ENCODE peak calls at places on chromosomes 1 and 21, in seven cellular contexts. W, E, D, T, X, K and O are unnamed samples.

GRCh38 chr1:6385673-6386191 is 7.8 kb downstream of the ACOT7 start:
- DNase-seq in E (peak; percentile 84), D (peak; percentile 83), K (peak; percentile 93), X (peak; percentile 89), T (no peak), W (no peak), O (peak; percentile 31)

GRCh38 chr1:6860401-6860800 is 75.1 kb downstream of the CAMTA1 start:
- DNase-seq in K (no peak), D (no peak), T (no peak), W (no peak), X (peak; percentile 63), E (peak; percentile 67), O (no peak)

GRCh38 chr21:23579573-23579972 is 2027.7 kb downstream of the MRPL39 start:
- DNase-seq in D (no peak), T (no peak), K (no peak), X (no peak), E (no peak), W (no peak), O (no peak)

GRCh38 chr21:16792155-16792554 is 720.7 kb upstream of the CXADR start:
- DNase-seq in D (no peak), T (no peak), E (peak; percentile 51), K (no peak), X (no peak), W (no peak), O (no peak)

GRCh38 chr1:61043010-61043820 is 39.1 kb upstream of the NFIA start:
- DNase-seq in D (peak; percentile 96), T (peak; percentile 95), W (peak; percentile 69), X (peak; percentile 84), K (peak; percentile 88), E (peak; percentile 70), O (peak; percentile 89)

GRCh38 chr1:55870076-55870475 is 654.9 kb upstream of the USP24 start:
- DNase-seq in D (no peak), E (peak; percentile 88), W (no peak), X (no peak), T (no peak), K (no peak), O (no peak)

GRCh38 chr1:39406533-39407478 is 84.6 kb upstream of the BMP8A start:
- DNase-seq in W (no peak), K (no peak), T (no peak), X (peak; percentile 83), E (peak; percentile 45), D (no peak), O (no peak)

GRCh38 chr21:44601596-44602473 is 1.4 kb downstream of the KRTAP10-7 start:
- DNase-seq in K (no peak), T (no peak), X (no peak), W (no peak), D (no peak), E (no peak), O (no peak)

GRCh38 chr1:85330206-85330605 is 53.8 kb upstream of the BCL10 start:
- DNase-seq in E (peak; percentile 86), W (no peak), D (no peak), T (no peak), X (peak; percentile 95), K (no peak), O (no peak)

GRCh38 chr1:50858761-50859160 is 101.3 kb downstream of the FAF1 start:
- DNase-seq in K (no peak), W (no peak), T (no peak), X (no peak), D (no peak), E (no peak), O (no peak)

GRCh38 chr21:41965045-41965444 is 11.2 kb upstream of the C2CD2 start:
- DNase-seq in T (no peak), D (no peak), X (no peak), K (no peak), E (no peak), W (no peak), O (no peak)

GRCh38 chr1:21244986-21245687 is 45.1 kb downstream of the ECE1 start:
- DNase-seq in K (peak; percentile 63), T (no peak), D (peak; percentile 47), X (no peak), W (no peak), E (no peak), O (no peak)

GRCh38 chr1:119676571-119677206 is 28.6 kb upstream of the ZNF697 start:
- DNase-seq in E (peak; percentile 56), X (peak; percentile 60), W (no peak), K (no peak), D (no peak), T (peak; percentile 72), O (no peak)

GRCh38 chr1:21284206-21285137 is 5.8 kb downstream of the ECE1 start:
- DNase-seq in E (no peak), T (no peak), X (no peak), K (no peak), D (no peak), W (peak; percentile 50), O (no peak)

DNA sequence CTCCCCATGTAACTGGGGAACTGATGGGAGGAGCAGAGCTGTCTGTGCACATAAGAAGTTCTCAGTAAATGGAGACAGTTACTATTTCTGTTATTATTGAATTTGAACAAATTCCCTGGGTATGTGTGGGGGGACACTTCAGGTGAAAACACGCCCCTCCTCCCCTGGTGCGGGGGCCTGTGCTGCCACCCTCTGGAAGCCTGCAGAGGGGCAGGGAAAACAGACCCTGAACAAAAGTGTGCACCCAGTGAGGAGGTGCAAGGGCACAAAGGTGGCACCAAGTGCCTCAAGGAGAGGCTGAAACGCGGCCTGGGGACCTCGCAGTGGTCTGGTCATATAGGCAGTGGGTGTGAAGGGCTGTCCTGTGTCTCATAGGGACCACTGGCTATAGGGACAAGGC is 18.2 kb upstream of the NADK start:
- DNase-seq in W (no peak), K (no peak), D (no peak), X (no peak), E (no peak), T (no peak), O (no peak)
- TF ChIP-seq CTCF in W (peak; percentile 20), K (peak; percentile 50), D (no peak), X (peak; percentile 34), E (peak; percentile 18), T (peak; percentile 6), O (peak; percentile 23)

DNA sequence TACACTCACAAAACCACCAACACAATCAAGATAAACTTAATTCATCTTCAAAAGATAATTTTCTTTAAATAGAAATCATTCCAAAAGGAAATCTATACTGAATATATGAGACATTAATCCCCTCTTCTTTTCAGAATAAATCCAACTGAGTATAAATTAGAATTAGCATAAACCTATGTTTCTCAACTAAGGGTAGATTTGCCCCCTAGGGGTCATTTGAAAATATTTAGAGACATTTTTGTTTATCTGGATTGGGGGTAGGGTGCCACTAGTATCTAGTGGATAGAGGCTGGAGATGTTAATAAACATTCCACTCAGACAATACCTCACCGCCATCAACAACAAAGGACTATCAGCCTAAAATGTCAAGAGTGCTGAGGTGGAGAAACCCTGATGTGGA is 6.5 kb upstream of the TNFSF4 start:
- DNase-seq in X (no peak), T (no peak), E (no peak), K (no peak), D (no peak), W (no peak), O (no peak)
- TF ChIP-seq CTCF in X (no peak), T (no peak), E (no peak), K (no peak), D (peak; percentile 36), W (no peak), O (no peak)

GRCh38 chr1:154806333-154806732 is 63.7 kb downstream of the KCNN3 start:
- DNase-seq in X (no peak), E (no peak), K (no peak), W (no peak), D (no peak), T (no peak), O (no peak)

GRCh38 chr1:154808261-154808908 is 61.7 kb downstream of the KCNN3 start:
- DNase-seq in X (no peak), K (no peak), W (no peak), T (peak; percentile 54), E (no peak), D (no peak), O (no peak)

GRCh38 chr1:154809436-154810413 is 60.4 kb downstream of the KCNN3 start:
- DNase-seq in K (no peak), W (no peak), E (peak; percentile 20), T (peak; percentile 67), D (no peak), X (peak; percentile 49), O (no peak)

GRCh38 chr1:154808909-154809262 is 61.2 kb downstream of the KCNN3 start:
- DNase-seq in K (no peak), W (peak; percentile 63), T (peak; percentile 83), D (no peak), E (no peak), X (no peak), O (no peak)

DNA sequence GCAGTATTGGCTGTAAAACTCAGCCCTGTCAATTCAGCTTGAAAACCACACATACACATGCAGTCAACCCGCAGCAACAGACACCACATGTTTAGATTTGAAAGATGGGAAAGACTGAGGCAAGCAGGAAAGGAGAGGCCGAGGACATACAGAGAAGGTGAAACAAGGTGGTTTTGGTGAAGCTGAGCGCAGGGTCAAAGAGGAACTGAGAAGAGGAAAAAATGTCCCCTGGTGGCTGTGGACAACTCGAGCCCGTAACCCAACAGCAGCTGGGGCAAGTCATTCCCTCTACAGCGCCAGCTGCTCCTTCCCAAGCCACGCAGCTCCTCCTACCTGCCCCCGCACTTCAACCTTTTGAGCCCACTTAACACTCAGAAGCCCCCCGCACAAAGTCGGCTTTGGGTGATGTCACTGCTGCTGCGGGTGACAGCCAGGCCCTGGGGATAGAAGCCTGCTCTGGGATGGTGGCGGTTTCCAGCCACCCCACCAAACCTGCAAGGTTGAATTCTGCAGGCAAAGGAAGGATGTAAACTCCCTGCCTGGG is 63.0 kb downstream of the KCNN3 start:
- DNase-seq in T (no peak), E (no peak), W (peak; percentile 81), K (no peak), D (no peak), X (no peak), O (no peak)
- TF ChIP-seq CTCF in T (no peak), E (no peak), W (no peak), K (no peak), D (no peak), X (no peak), O (no peak)

GRCh38 chr1:165871311-165872067 is 44.1 kb downstream of the UCK2 start:
- DNase-seq in E (peak; percentile 53), X (peak; percentile 50), D (peak; percentile 31), W (peak; percentile 45), K (peak; percentile 72), T (no peak), O (peak; percentile 18)

GRCh38 chr1:165874643-165875042 is 47.2 kb downstream of the UCK2 start:
- DNase-seq in D (no peak), W (no peak), X (no peak), T (no peak), E (no peak), K (no peak), O (no peak)

GRCh38 chr1:165865941-165866340 is 38.5 kb downstream of the UCK2 start:
- DNase-seq in D (no peak), E (no peak), X (no peak), W (no peak), T (no peak), K (no peak), O (no peak)

GRCh38 chr1:165873481-165873880 is 46.1 kb downstream of the UCK2 start:
- DNase-seq in W (no peak), E (no peak), K (no peak), D (no peak), X (no peak), T (no peak), O (no peak)

DNA sequence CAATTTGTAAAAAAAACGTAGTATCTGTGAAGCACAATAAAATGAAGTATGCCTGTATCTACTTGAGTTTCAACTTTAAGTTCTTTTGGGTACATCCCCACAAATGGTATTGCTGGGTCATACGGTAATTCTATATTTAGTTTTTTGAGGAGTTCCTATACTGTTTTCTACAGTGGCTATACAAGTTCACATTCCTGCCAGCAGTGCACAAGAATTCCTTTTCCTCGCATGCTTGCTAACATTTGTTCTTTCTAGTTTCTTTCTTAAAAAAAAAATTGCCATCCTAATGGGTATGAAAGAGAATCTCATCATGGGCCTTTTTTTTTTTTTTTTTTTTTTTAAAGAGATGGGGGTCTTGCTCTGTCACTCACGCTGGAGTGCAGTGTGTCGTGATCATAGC is 41.9 kb downstream of the UCK2 start:
- DNase-seq in X (peak; percentile 17), E (no peak), W (no peak), D (no peak), T (no peak), K (no peak), O (no peak)
- TF ChIP-seq CTCF in X (peak; percentile 39), E (peak; percentile 25), W (no peak), D (peak; percentile 23), T (peak; percentile 21), K (peak; percentile 39), O (peak; percentile 52)